ENCODE peak calls at places on chromosomes 2 and 18, in ten cellular contexts. X, N, T, K, C, E, A, O, Q and F are unnamed samples.

GRCh38 chr2:101432411-101433181 is 42.3 kb downstream of the RFX8 start:
- DNase-seq in X (no peak), N (peak; percentile 85), T (no peak), K (peak; percentile 60), C (no peak), E (peak; percentile 57), A (peak; percentile 19), O (peak; percentile 91), Q (no peak), F (no peak)

GRCh38 chr2:240662681-240663080 is 20.0 kb downstream of the AQP12B start:
- DNase-seq in X (peak; percentile 3), N (peak; percentile 6), T (no peak), K (no peak), C (no peak), E (no peak), A (no peak), O (no peak), Q (no peak), F (peak; percentile 66)

GRCh38 chr2:226977775-226978190 is 141.9 kb downstream of the RHBDD1 start:
- DNase-seq in X (no peak), N (peak; percentile 77), T (peak; percentile 43), K (no peak), C (peak; percentile 6), E (peak; percentile 46), A (no peak), O (peak; percentile 64), Q (no peak), F (peak; percentile 82)

GRCh38 chr2:96859338-96859649 is 1.5 kb upstream of the ANKRD39 start:
- DNase-seq in X (no peak), N (no peak), T (no peak), K (no peak), C (no peak), E (no peak), A (no peak), O (no peak), Q (peak; percentile 83), F (no peak)

GRCh38 chr2:165203689-165204559 is at the start of gene SCN3A:
- DNase-seq in X (no peak), N (peak; percentile 43), T (peak; percentile 40), K (peak; percentile 57), C (peak; percentile 83), E (peak; percentile 42), A (no peak), O (peak; percentile 69), Q (no peak), F (peak; percentile 40)

GRCh38 chr2:158686166-158686792 is 108.8 kb upstream of the DAPL1 start:
- DNase-seq in X (no peak), N (peak; percentile 35), T (no peak), K (no peak), C (no peak), E (peak; percentile 72), A (no peak), O (peak; percentile 68), Q (no peak), F (no peak)

GRCh38 chr2:118847447-118848172 is at the start of gene EN1:
- DNase-seq in X (peak; percentile 94), N (peak; percentile 96), T (no peak), K (peak; percentile 81), C (no peak), E (peak; percentile 96), A (no peak), O (peak; percentile 98), Q (no peak), F (peak; percentile 26)

GRCh38 chr18:38706373-38706772 is 1140.8 kb upstream of the CELF4 start:
- DNase-seq in X (no peak), N (no peak), T (no peak), K (no peak), C (no peak), E (no peak), A (no peak), O (no peak), Q (no peak), F (no peak)

GRCh38 chr2:9297156-9297555 is 90.5 kb downstream of the ASAP2 start:
- DNase-seq in X (no peak), N (no peak), T (no peak), K (no peak), C (no peak), E (no peak), A (no peak), O (no peak), Q (no peak), F (no peak)

GRCh38 chr2:46539327-46540276 is 60.2 kb downstream of the TMEM247 start:
- DNase-seq in X (no peak), N (no peak), T (no peak), K (no peak), C (no peak), E (peak; percentile 16), A (no peak), O (no peak), Q (no peak), F (no peak)

GRCh38 chr2:105797298-105797819 is 52.6 kb downstream of the NCK2 start:
- DNase-seq in X (no peak), N (peak; percentile 82), T (peak; percentile 30), K (no peak), C (no peak), E (peak; percentile 67), A (peak; percentile 46), O (peak; percentile 69), Q (no peak), F (peak; percentile 80)

GRCh38 chr2:133247613-133248012 is 320.6 kb downstream of the NCKAP5 start:
- DNase-seq in X (no peak), N (no peak), T (peak; percentile 13), K (no peak), C (no peak), E (no peak), A (no peak), O (no peak), Q (no peak), F (peak; percentile 25)

GRCh38 chr2:105143467-105144127 is 97.9 kb upstream of the GPR45 start:
- DNase-seq in X (peak; percentile 76), N (no peak), T (no peak), K (peak; percentile 66), C (peak; percentile 18), E (no peak), A (peak; percentile 27), O (no peak), Q (no peak), F (peak; percentile 7)

GRCh38 chr2:65554765-65555561 is 122.6 kb upstream of the SPRED2 start:
- DNase-seq in X (no peak), N (peak; percentile 35), T (no peak), K (no peak), C (no peak), E (no peak), A (peak; percentile 63), O (peak; percentile 62), Q (no peak), F (no peak)

GRCh38 chr2:122999823-123000222 is 1025.3 kb upstream of the CNTNAP5 start:
- DNase-seq in X (peak; percentile 47), N (no peak), T (no peak), K (no peak), C (no peak), E (no peak), A (no peak), O (no peak), Q (no peak), F (no peak)

GRCh38 chr18:49006641-49007136 is 55.9 kb upstream of the SMAD7 start:
- DNase-seq in X (no peak), N (no peak), T (no peak), K (peak; percentile 63), C (peak; percentile 28), E (no peak), A (no peak), O (peak; percentile 45), Q (no peak), F (no peak)

GRCh38 chr2:149894760-149895159 is 307.2 kb upstream of the MMADHC start:
- DNase-seq in X (no peak), N (no peak), T (peak; percentile 35), K (peak; percentile 61), C (no peak), E (peak; percentile 80), A (no peak), O (no peak), Q (no peak), F (peak; percentile 61)

GRCh38 chr2:233419626-233420431 is 65.5 kb downstream of the DGKD start:
- DNase-seq in X (peak; percentile 41), N (no peak), T (no peak), K (peak; percentile 60), C (no peak), E (no peak), A (peak; percentile 41), O (no peak), Q (no peak), F (no peak)

GRCh38 chr18:9380571-9381390 is 46.2 kb downstream of the TWSG1 start:
- DNase-seq in X (no peak), N (peak; percentile 19), T (no peak), K (no peak), C (peak; percentile 86), E (peak; percentile 89), A (no peak), O (peak; percentile 63), Q (no peak), F (peak; percentile 69)

GRCh38 chr18:31225668-31226067 is 63.0 kb upstream of the DSC1 start:
- DNase-seq in X (peak; percentile 58), N (no peak), T (peak; percentile 2), K (peak; percentile 91), C (no peak), E (no peak), A (no peak), O (no peak), Q (no peak), F (peak; percentile 65)

GRCh38 chr2:109437325-109438090 is 176.3 kb downstream of the SEPTIN10 start:
- DNase-seq in X (no peak), N (no peak), T (no peak), K (no peak), C (peak; percentile 27), E (no peak), A (no peak), O (no peak), Q (peak; percentile 33), F (no peak)

GRCh38 chr2:36564377-36564930 is 33.5 kb downstream of the FEZ2 start:
- DNase-seq in X (no peak), N (no peak), T (no peak), K (no peak), C (no peak), E (no peak), A (no peak), O (no peak), Q (no peak), F (no peak)

GRCh38 chr2:17162721-17163120 is 355.5 kb downstream of the RAD51AP2 start:
- DNase-seq in X (no peak), N (no peak), T (no peak), K (no peak), C (peak; percentile 82), E (no peak), A (no peak), O (no peak), Q (no peak), F (no peak)

GRCh38 chr2:209593930-209594329 is 170.1 kb downstream of the MAP2 start:
- DNase-seq in X (no peak), N (no peak), T (peak; percentile 26), K (no peak), C (no peak), E (no peak), A (no peak), O (no peak), Q (no peak), F (no peak)

GRCh38 chr2:102005989-102006885 is 14.5 kb downstream of the IL1R2 start:
- DNase-seq in X (no peak), N (peak; percentile 77), T (peak; percentile 81), K (no peak), C (no peak), E (peak; percentile 48), A (no peak), O (peak; percentile 72), Q (no peak), F (peak; percentile 64)

GRCh38 chr18:27772081-27772480 is 404.8 kb downstream of the CDH2 start:
- DNase-seq in X (no peak), N (no peak), T (no peak), K (no peak), C (no peak), E (no peak), A (no peak), O (no peak), Q (no peak), F (no peak)

GRCh38 chr2:57711991-57712390 is 334.6 kb upstream of the VRK2 start:
- DNase-seq in X (no peak), N (no peak), T (no peak), K (no peak), C (no peak), E (no peak), A (no peak), O (no peak), Q (no peak), F (no peak)

GRCh38 chr2:130808482-130809268 is 28.0 kb upstream of the ARHGEF4 start:
- DNase-seq in X (no peak), N (peak; percentile 35), T (no peak), K (peak; percentile 92), C (no peak), E (no peak), A (no peak), O (no peak), Q (no peak), F (no peak)